ENCODE peak calls at places on chromosomes 5 and 9, in nine cellular contexts. I is stomach, Y is esophagus squamous epithelium, B is uterus, A is transverse colon, O is Peyer's patch, M is prostate gland, W is tibial nerve, K is sigmoid colon. U is an unnamed sample.

GRCh38 chr5:6736106-6736505 is 22.9 kb downstream of the TENT4A start:
- DNase-seq in O (peak), W (no peak), M (no peak), Y (no peak), I (no peak), B (no peak), A (no peak), K (peak), U (no peak)

GRCh38 chr5:14745753-14746152 is 81.2 kb downstream of the OTULIN start:
- DNase-seq in K (no peak), M (no peak), A (no peak), B (no peak), W (no peak), O (no peak), I (no peak), Y (no peak), U (no peak)

GRCh38 chr5:111699976-111700375 is 57.0 kb downstream of the NREP start:
- DNase-seq in I (peak), B (no peak), O (no peak), W (no peak), Y (no peak), K (no peak), A (peak), M (no peak), U (peak)

GRCh38 chr9:77648458-77649108 is 461 bp upstream of the GNA14 start:
- DNase-seq in Y (no peak), A (peak), O (peak), I (peak), B (peak), M (peak), W (no peak), K (peak), U (peak)

GRCh38 chr5:76378355-76378754 is 24.7 kb upstream of the IQGAP2 start:
- DNase-seq in O (no peak), M (no peak), Y (no peak), K (no peak), I (no peak), B (no peak), A (no peak), W (no peak), U (no peak)

GRCh38 chr9:15142903-15143534 is 164.0 kb downstream of the TTC39B start:
- DNase-seq in M (no peak), O (no peak), Y (no peak), I (no peak), K (no peak), W (no peak), B (no peak), A (no peak), U (no peak)

GRCh38 chr9:121305269-121305994 is 37.5 kb downstream of the GSN start:
- DNase-seq in I (peak), O (no peak), M (no peak), A (peak), B (peak), K (peak), W (peak), Y (no peak), U (no peak)

GRCh38 chr5:62112689-62113220 is 193.3 kb upstream of the KIF2A start:
- DNase-seq in A (no peak), M (no peak), W (no peak), K (no peak), O (no peak), Y (no peak), B (no peak), I (no peak), U (no peak)

GRCh38 chr5:178218237-178218636 is 13.9 kb downstream of the HNRNPAB start:
- DNase-seq in A (no peak), W (no peak), K (no peak), Y (no peak), O (no peak), M (no peak), I (no peak), B (no peak), U (no peak)

GRCh38 chr5:178215263-178216002 is 11.1 kb downstream of the HNRNPAB start:
- DNase-seq in K (no peak), A (peak), I (no peak), Y (no peak), B (no peak), W (no peak), O (peak), M (no peak), U (no peak)

GRCh38 chr5:178216088-178216534 is 11.8 kb downstream of the HNRNPAB start:
- DNase-seq in M (no peak), K (no peak), W (no peak), O (peak), Y (no peak), A (peak), I (no peak), B (no peak), U (no peak)

GRCh38 chr5:178214160-178214803 is 9.9 kb downstream of the HNRNPAB start:
- DNase-seq in A (no peak), O (no peak), W (no peak), Y (no peak), M (no peak), K (no peak), I (no peak), B (no peak), U (no peak)

DNA sequence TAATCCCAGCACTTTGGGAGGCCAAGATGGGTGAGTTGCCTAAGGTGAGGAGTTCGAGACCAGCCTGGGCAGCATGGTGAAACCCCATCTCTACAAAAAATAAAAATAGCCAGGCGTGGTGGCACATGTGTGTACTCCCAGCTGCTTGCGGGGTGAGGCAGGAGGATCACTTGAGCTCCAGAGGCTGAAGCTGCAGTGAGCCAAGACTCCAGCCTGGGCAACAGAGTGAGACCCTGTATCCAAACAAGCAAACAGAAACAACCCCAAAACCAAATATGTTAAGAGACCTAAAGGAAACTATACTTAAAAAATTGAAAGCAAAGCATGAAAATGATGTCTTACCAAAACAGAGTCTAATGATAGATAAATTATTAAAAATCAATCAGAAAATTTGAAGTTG is 12.4 kb downstream of the HNRNPAB start:
- DNase-seq in M (no peak), W (no peak), K (no peak), B (no peak), O (no peak), A (no peak), I (no peak), Y (no peak), U (no peak)
- TF ChIP-seq POLR2A in M (no peak), W (no peak), K (no peak), B (no peak), O (no peak), A (no peak), I (no peak), Y (no peak), U (no peak)

GRCh38 chr5:174720612-174721521 is 3.5 kb upstream of the MSX2 start:
- DNase-seq in A (no peak), W (no peak), Y (no peak), K (peak), B (no peak), O (peak), I (no peak), M (no peak), U (no peak)

GRCh38 chr5:174717826-174718455 is 6.4 kb upstream of the MSX2 start:
- DNase-seq in M (no peak), A (no peak), B (no peak), Y (no peak), O (no peak), I (no peak), W (no peak), K (peak), U (no peak)

GRCh38 chr5:174719211-174719610 is 5.2 kb upstream of the MSX2 start:
- DNase-seq in Y (no peak), B (no peak), M (no peak), K (no peak), W (no peak), O (no peak), I (no peak), A (no peak), U (no peak)

GRCh38 chr5:174721522-174722432 is 2.6 kb upstream of the MSX2 start:
- DNase-seq in A (no peak), B (no peak), K (peak), W (no peak), M (no peak), I (no peak), O (no peak), Y (no peak), U (no peak)

DNA sequence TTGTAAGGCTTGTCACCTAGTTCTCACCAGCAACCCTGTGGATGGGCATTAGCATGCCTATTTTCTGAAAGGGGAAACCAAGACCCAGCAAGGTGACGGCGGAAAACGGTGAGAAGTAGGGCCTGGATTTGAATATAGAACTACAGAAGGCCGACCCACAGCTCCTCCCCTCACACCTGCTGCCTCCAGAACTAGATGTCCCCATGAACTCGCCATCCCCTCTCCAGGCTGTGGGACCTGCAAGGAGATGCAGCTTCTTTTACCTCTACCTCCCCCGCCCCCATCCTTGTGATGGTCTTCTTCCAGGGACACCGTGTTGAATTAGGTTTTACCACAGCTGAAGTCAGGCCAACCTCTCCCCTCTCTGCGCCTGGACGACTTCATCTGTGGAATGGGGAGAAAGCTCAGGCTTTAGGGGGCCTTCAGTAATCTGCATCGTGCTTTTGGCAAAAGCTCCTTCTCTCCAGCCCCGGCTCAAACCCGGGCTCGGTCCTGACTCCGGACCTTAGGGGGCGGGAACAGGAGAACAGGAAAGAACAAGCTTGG is 4.2 kb upstream of the MSX2 start:
- DNase-seq in I (no peak), O (no peak), B (no peak), K (no peak), M (no peak), W (no peak), Y (no peak), A (no peak), U (no peak)
- H3K27ac ChIP-seq in I (no peak), O (no peak), B (no peak), K (no peak), M (no peak), W (no peak), Y (no peak), A (no peak), U (no peak)

DNA sequence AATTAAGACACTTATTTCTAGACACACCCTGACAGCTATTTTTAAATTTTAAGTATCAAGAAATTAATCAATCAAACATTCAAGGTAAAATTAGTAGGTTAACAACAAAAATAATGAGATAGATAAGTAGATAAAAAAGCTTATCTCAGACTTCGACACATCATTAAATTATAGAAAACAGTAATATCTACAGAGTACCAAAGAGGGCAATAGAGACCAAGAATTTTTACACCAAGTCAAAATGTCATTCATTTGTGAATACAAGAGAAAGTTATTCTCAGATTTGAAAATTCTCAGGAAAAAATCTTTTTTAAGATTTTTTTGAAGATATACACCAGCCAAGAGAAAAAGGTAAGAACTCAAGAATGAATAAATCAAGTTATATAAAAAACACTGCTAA is 445.6 kb downstream of the ACTL7B start:
- DNase-seq in Y (no peak), I (no peak), B (no peak), K (no peak), O (no peak), A (no peak), M (no peak), W (no peak), U (no peak)
- TF ChIP-seq CTCF in Y (no peak), I (no peak), B (no peak), K (no peak), O (no peak), A (no peak), M (no peak), W (peak), U (no peak)

GRCh38 chr9:129944501-129945116 is 98.4 kb downstream of the FNBP1 start:
- DNase-seq in O (no peak), I (no peak), W (no peak), A (no peak), Y (no peak), K (no peak), B (no peak), M (no peak), U (no peak)
- TF ChIP-seq POLR2A in O (no peak), I (no peak), W (no peak), A (no peak), Y (no peak), K (no peak), B (no peak), M (no peak), U (no peak)

GRCh38 chr5:91164424-91164823 is 218.7 kb downstream of the ARRDC3 start:
- DNase-seq in M (no peak), B (no peak), I (no peak), Y (no peak), O (no peak), K (no peak), A (no peak), W (no peak), U (no peak)
- H3K27ac ChIP-seq in M (no peak), B (no peak), I (no peak), Y (peak), O (no peak), K (peak), A (peak), W (peak), U (no peak)

DNA sequence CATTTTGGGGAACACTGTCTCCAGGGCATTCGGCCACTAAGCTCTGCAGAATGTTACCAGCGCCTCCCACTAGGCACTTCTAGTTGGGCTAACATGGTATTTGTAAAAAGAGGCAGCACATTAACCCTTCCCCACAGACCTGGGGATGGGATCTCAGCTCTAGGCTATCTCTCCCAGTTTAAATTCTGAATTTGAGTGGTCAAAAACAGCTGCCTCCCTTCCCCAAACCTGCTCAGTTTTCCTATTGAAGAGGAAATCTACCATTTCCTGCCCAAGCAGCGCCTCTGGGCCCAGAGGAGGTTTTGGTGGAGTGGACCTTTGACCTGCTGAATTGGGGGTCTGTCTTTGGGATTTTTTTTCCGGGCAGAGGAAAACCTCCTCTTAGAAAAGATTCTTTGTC is 53.2 kb downstream of the ENC1 start:
- DNase-seq in W (no peak), Y (no peak), K (no peak), A (no peak), M (no peak), I (no peak), O (no peak), B (no peak), U (no peak)
- TF ChIP-seq CTCF in W (no peak), Y (no peak), K (no peak), A (no peak), M (no peak), I (no peak), O (no peak), B (no peak), U (no peak)